ENCODE peak calls at places on chromosomes 7 and 10, in ten cellular contexts. I is lower lobe of right lung, T is progenitor cell of endocrine pancreas, R is tibial artery, U is colonic mucosa, F is stomach, H is fibroblast of lung, V is A549, E is dorsolateral prefrontal cortex, G is AG10803. Z is an unnamed sample.

GRCh38 chr10:70827358-70827757 is 11.6 kb downstream of the SGPL1 start:
- DNase-seq in T (no peak), H (peak), R (no peak), F (no peak), E (no peak), U (no peak), V (no peak), G (no peak), I (no peak), Z (no peak)

GRCh38 chr7:2248984-2249694 is 7.1 kb downstream of the NUDT1 start:
- DNase-seq in I (peak), R (peak), H (peak), U (peak), E (peak), V (peak), G (peak), T (no peak), F (no peak), Z (peak)

GRCh38 chr10:130936844-130937243 is 374.7 kb downstream of the TCERG1L start:
- DNase-seq in V (no peak), G (no peak), E (no peak), T (no peak), F (no peak), R (no peak), I (no peak), U (no peak), H (no peak), Z (no peak)

GRCh38 chr10:57507788-57508187 is 759.9 kb downstream of the IPMK start:
- DNase-seq in G (no peak), V (no peak), T (no peak), H (no peak), U (no peak), R (no peak), F (no peak), E (no peak), I (no peak), Z (no peak)

GRCh38 chr7:102287465-102288146 is 938 bp downstream of the SH2B2 start:
- DNase-seq in G (no peak), T (no peak), R (peak), E (no peak), V (peak), I (peak), U (peak), H (no peak), F (peak), Z (peak)

GRCh38 chr7:1587738-1588137 is 17.9 kb upstream of the PSMG3 start:
- DNase-seq in T (no peak), F (no peak), E (no peak), R (no peak), H (no peak), I (no peak), G (no peak), V (no peak), U (no peak), Z (no peak)

GRCh38 chr7:45000096-45001032 is at the start of gene CCM2:
- DNase-seq in E (no peak), I (peak), U (peak), T (peak), G (peak), R (peak), V (no peak), F (peak), H (peak), Z (no peak)

GRCh38 chr10:131129544-131129943 is 182.0 kb downstream of the TCERG1L start:
- DNase-seq in G (no peak), R (no peak), F (no peak), U (no peak), T (no peak), I (no peak), E (no peak), H (no peak), V (no peak), Z (no peak)

GRCh38 chr7:82317257-82317721 is 126.3 kb downstream of the CACNA2D1 start:
- DNase-seq in G (no peak), H (no peak), E (no peak), V (no peak), I (no peak), T (no peak), U (no peak), F (no peak), R (no peak), Z (no peak)

GRCh38 chr10:118374404-118374803 is 32.3 kb upstream of the FAM204A start:
- DNase-seq in F (no peak), R (no peak), H (peak), G (peak), V (no peak), T (no peak), U (no peak), I (no peak), E (no peak), Z (no peak)

GRCh38 chr7:100208911-100209408 is 10.8 kb upstream of the PVRIG start:
- DNase-seq in I (no peak), U (no peak), F (no peak), T (no peak), H (no peak), R (no peak), E (no peak), V (no peak), G (no peak), Z (peak)

GRCh38 chr7:117741962-117742361 is 131.3 kb downstream of the CTTNBP2 start:
- DNase-seq in G (peak), V (no peak), T (no peak), E (no peak), F (no peak), I (no peak), U (no peak), H (no peak), R (no peak), Z (no peak)

GRCh38 chr10:99115703-99116102 is 119.9 kb downstream of the HPSE2 start:
- DNase-seq in F (no peak), G (no peak), V (no peak), I (no peak), R (no peak), T (no peak), U (no peak), E (no peak), H (no peak), Z (no peak)

GRCh38 chr7:35035511-35035921 is 1.8 kb downstream of the DPY19L1 start:
- DNase-seq in I (no peak), E (no peak), F (no peak), V (peak), H (peak), U (peak), R (no peak), G (peak), T (no peak), Z (peak)

GRCh38 chr7:104951546-104951945 is 62.5 kb upstream of the KMT2E start:
- DNase-seq in I (no peak), R (peak), G (peak), V (no peak), T (no peak), H (peak), U (no peak), F (no peak), E (no peak), Z (no peak)

GRCh38 chr10:37067576-37067975 is 57.8 kb upstream of the ANKRD30A start:
- DNase-seq in T (no peak), G (no peak), U (no peak), I (no peak), H (no peak), V (peak), F (no peak), R (no peak), E (no peak), Z (no peak)

GRCh38 chr7:91266067-91266930 is 2.1 kb downstream of the FZD1 start:
- DNase-seq in E (no peak), H (peak), U (peak), F (no peak), I (peak), V (no peak), T (no peak), G (no peak), R (peak), Z (no peak)

GRCh38 chr10:69728335-69728861 is 73.3 kb upstream of the COL13A1 start:
- DNase-seq in V (peak), E (no peak), T (no peak), H (peak), R (no peak), U (no peak), F (no peak), I (no peak), G (peak), Z (no peak)

GRCh38 chr7:117126631-117127030 is 173.3 kb downstream of the ST7 start:
- DNase-seq in R (no peak), I (no peak), U (no peak), G (no peak), E (no peak), F (no peak), H (no peak), T (no peak), V (no peak), Z (no peak)

GRCh38 chr7:36563706-36564325 is 160.5 kb downstream of the AOAH start:
- DNase-seq in E (no peak), G (peak), I (no peak), U (no peak), T (no peak), H (peak), R (no peak), F (no peak), V (no peak), Z (no peak)

GRCh38 chr10:16856567-16856966 is 39.3 kb upstream of the RSU1 start:
- DNase-seq in G (no peak), T (no peak), R (no peak), E (no peak), V (no peak), U (no peak), I (no peak), H (peak), F (no peak), Z (no peak)

GRCh38 chr10:16856092-16856491 is 38.9 kb upstream of the RSU1 start:
- DNase-seq in G (no peak), H (peak), R (no peak), F (no peak), I (no peak), T (no peak), U (no peak), V (no peak), E (no peak), Z (no peak)

GRCh38 chr10:16853809-16854208 is 36.6 kb upstream of the RSU1 start:
- DNase-seq in H (no peak), R (no peak), T (no peak), G (no peak), V (no peak), E (no peak), I (no peak), U (no peak), F (no peak), Z (no peak)

GRCh38 chr10:16854623-16855022 is 37.4 kb upstream of the RSU1 start:
- DNase-seq in H (peak), U (no peak), V (peak), R (no peak), G (peak), F (no peak), E (no peak), T (no peak), I (no peak), Z (no peak)

GRCh38 chr10:16853201-16853600 is 36.0 kb upstream of the RSU1 start:
- DNase-seq in F (no peak), G (peak), H (peak), U (no peak), V (peak), I (no peak), E (no peak), R (no peak), T (no peak), Z (no peak)
- TF ChIP-seq CTCF in F (no peak), G (peak), H (peak), U (no peak), V (peak), I (no peak), E (no peak), R (peak), T (peak), Z (no peak)

GRCh38 chr10:108208732-108209131 is 1044.2 kb upstream of the SORCS1 start:
- DNase-seq in F (no peak), V (no peak), H (no peak), G (no peak), I (no peak), E (no peak), R (no peak), U (no peak), T (no peak), Z (no peak)

GRCh38 chr10:108208038-108208437 is 1043.5 kb upstream of the SORCS1 start:
- DNase-seq in E (no peak), V (no peak), I (no peak), G (no peak), F (no peak), H (no peak), U (no peak), R (no peak), T (no peak), Z (no peak)

GRCh38 chr10:108203905-108204527 is 1039.5 kb upstream of the SORCS1 start:
- DNase-seq in G (no peak), E (no peak), R (no peak), H (no peak), T (no peak), F (no peak), I (no peak), U (no peak), V (no peak), Z (no peak)

DNA sequence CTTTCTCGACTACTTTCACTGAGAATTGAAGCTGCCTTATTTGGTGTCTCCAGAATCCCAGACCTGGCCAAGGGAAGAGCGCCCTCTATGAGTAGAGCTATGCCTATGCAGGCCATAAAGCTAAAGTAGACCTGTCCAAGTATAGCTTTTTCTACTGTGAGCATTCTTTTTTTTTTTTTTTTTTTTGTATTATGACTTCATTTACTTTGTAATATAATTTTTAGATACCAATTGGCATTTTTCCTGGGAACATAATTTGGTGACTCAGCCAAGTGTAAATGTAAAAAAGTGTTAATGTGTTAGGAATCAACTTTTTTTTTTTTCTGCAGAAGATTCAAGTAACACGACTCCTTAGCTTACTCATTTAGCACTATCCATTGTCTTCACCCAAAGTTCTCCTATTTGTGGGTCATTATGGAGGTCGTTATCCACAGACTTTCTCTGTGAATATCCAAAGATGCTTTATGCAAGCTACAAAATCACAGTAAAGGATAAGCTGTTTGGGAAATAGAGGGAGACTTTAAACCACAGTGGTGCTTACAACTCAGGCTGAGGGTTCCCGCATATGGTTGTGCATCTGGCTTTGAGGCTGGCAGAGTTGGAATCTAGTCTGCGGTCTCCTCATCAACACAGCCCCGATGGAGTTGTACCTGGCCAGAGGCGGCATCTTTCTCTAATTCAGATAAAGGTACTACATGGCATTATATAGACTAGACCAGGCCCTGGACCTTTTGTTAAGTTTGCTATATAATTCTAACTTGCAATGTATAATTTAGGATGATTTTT is 1040.2 kb upstream of the SORCS1 start:
- DNase-seq in U (no peak), I (no peak), R (no peak), E (no peak), G (peak), V (peak), F (no peak), T (no peak), H (peak), Z (peak)
- TF ChIP-seq CTCF in U (peak), I (peak), R (no peak), E (peak), G (peak), V (no peak), F (no peak), T (peak), H (peak), Z (no peak)

DNA sequence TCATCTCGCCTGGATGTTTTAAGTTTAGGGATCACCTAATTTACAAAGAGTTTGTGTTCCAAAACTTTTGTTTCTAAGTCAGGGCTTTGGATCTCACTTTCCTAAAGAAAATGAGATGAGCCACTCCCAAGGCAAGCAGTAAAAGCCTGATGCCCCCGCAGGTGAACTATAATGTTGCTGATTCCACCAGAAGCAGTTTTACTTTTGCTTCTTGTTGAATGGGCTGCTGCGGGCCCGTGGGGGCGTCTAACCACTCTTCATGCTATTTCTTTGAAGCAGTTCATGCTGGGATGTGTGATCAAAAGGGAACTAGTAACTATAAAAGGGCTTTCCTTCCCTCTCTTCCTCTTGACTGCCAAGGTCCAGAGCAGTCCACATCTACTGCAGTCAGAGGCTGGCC is 118.7 kb upstream of the NEBL start:
- DNase-seq in V (no peak), T (no peak), F (no peak), H (no peak), U (no peak), G (no peak), R (no peak), I (no peak), E (no peak), Z (peak)
- TF ChIP-seq CTCF in V (no peak), T (no peak), F (no peak), H (no peak), U (no peak), G (no peak), R (no peak), I (no peak), E (no peak), Z (no peak)

DNA sequence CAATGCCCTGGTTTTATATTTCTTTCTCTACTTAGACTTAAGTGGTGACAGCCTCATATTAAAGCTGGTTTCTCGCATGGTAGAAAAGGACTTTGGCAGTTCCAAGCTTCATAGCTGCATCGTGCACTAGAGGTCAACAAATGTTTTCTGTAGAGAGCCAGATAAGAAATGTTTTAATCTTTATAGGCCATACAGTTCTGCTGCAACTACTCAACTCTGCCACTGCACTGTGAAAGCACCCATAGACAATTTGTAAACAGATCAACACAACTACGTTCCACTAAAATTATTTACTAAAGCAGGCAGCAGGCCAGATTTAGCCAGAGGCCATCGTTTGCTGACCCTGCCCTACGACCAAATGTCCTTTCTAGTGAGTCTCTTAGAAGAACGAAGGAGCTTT is 36.7 kb downstream of the CSGALNACT2 start:
- DNase-seq in F (no peak), E (no peak), T (no peak), R (no peak), G (no peak), I (no peak), H (no peak), U (no peak), V (no peak), Z (no peak)
- TF ChIP-seq CTCF in F (no peak), E (no peak), T (no peak), R (no peak), G (no peak), I (no peak), H (no peak), U (no peak), V (no peak), Z (no peak)

DNA sequence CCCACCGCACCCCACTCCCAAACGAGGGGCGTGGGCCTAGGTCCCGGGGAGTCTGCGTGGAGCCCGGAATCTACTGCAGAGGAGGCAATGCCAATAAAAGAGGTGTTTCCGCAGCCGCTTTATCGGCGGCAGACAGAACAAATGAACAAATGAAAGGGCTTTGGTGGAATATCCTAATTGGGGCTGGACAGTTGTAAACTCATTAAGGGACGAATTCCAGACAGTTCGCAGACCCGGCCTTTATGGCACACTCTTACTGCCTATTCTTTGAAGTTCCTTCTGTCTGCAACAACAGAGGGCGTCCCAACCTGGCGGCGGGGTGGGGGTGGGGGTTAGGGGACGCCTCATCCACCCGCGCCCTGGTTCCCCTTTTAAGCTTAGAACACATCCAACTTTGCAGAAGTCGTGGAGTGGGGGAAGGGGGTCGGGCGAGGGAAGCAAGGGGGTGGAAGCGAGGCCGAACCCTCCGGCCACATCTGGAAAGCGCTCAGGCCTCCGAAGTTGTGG is 4.1 kb downstream of the HOXA9 start:
- DNase-seq in T (no peak), H (no peak), V (no peak), G (no peak), U (peak), R (peak), E (peak), I (peak), F (no peak), Z (no peak)
- TF ChIP-seq CTCF in T (no peak), H (no peak), V (no peak), G (no peak), U (no peak), R (no peak), E (peak), I (no peak), F (no peak), Z (peak)